ENCODE peak calls at places on chromosomes 3 and 15, in six cellular contexts. One of them, this sample, is unnamed. For H3K9me3, the result is how much of the 10 kb centered on the place peaks cover.

GRCh38 chr3:50170689-50171088 is 15.6 kb downstream of the SEMA3F start:
- DNase-seq in right atrium auricular region: peak
- DNase-seq in right cardiac atrium: peak
- DNase-seq in A549: no peak
- DNase-seq in AG04450: peak
- DNase-seq in left lung: peak
- DNase-seq in this sample: no peak

GRCh38 chr3:185820973-185821758 is 3.7 kb downstream of the IGF2BP2 start:
- DNase-seq in right atrium auricular region: no peak
- DNase-seq in right cardiac atrium: no peak
- DNase-seq in A549: peak
- DNase-seq in AG04450: peak
- DNase-seq in left lung: no peak
- DNase-seq in this sample: no peak

GRCh38 chr3:40639006-40639405 is 114.2 kb downstream of the ZNF621 start:
- DNase-seq in right atrium auricular region: no peak
- DNase-seq in right cardiac atrium: no peak
- DNase-seq in A549: no peak
- DNase-seq in AG04450: no peak
- DNase-seq in left lung: no peak
- DNase-seq in this sample: no peak

GRCh38 chr3:196169836-196170240 is 41.4 kb downstream of the ZDHHC19 start:
- DNase-seq in right atrium auricular region: no peak
- DNase-seq in right cardiac atrium: no peak
- DNase-seq in A549: no peak
- DNase-seq in AG04450: no peak
- DNase-seq in left lung: peak
- DNase-seq in this sample: no peak

GRCh38 chr3:107752202-107752990 is 229.6 kb downstream of the BBX start:
- DNase-seq in right atrium auricular region: no peak
- DNase-seq in right cardiac atrium: no peak
- DNase-seq in A549: no peak
- DNase-seq in AG04450: no peak
- DNase-seq in left lung: no peak
- DNase-seq in this sample: no peak

GRCh38 chr3:193826126-193826795 is 233.3 kb downstream of the OPA1 start:
- DNase-seq in right atrium auricular region: peak
- DNase-seq in right cardiac atrium: no peak
- DNase-seq in A549: no peak
- DNase-seq in AG04450: peak
- DNase-seq in left lung: no peak
- DNase-seq in this sample: no peak

GRCh38 chr3:88713233-88713691 is 394.2 kb upstream of the EPHA3 start:
- DNase-seq in right atrium auricular region: no peak
- DNase-seq in right cardiac atrium: no peak
- DNase-seq in A549: no peak
- DNase-seq in AG04450: no peak
- DNase-seq in left lung: no peak
- DNase-seq in this sample: no peak

GRCh38 chr3:192943384-192943783 is 25.7 kb upstream of the MB21D2 start:
- DNase-seq in right atrium auricular region: no peak
- DNase-seq in right cardiac atrium: no peak
- DNase-seq in A549: no peak
- DNase-seq in AG04450: no peak
- DNase-seq in left lung: no peak
- DNase-seq in this sample: no peak

GRCh38 chr3:14206548-14207177 is 28.0 kb downstream of the LSM3 start:
- DNase-seq in right atrium auricular region: no peak
- DNase-seq in right cardiac atrium: no peak
- DNase-seq in A549: no peak
- DNase-seq in AG04450: no peak
- DNase-seq in left lung: no peak
- DNase-seq in this sample: no peak

GRCh38 chr15:101651753-101652097 is 456 bp downstream of the TM2D3 start:
- DNase-seq in right atrium auricular region: no peak
- DNase-seq in right cardiac atrium: no peak
- DNase-seq in A549: peak
- DNase-seq in AG04450: no peak
- DNase-seq in left lung: peak
- DNase-seq in this sample: no peak

GRCh38 chr3:136074546-136074945 is 109.0 kb downstream of the PPP2R3A start:
- DNase-seq in right atrium auricular region: no peak
- DNase-seq in right cardiac atrium: no peak
- DNase-seq in A549: no peak
- DNase-seq in AG04450: no peak
- DNase-seq in left lung: no peak
- DNase-seq in this sample: no peak

GRCh38 chr3:128546646-128547045 is 53.6 kb upstream of the GATA2 start:
- DNase-seq in right atrium auricular region: peak
- DNase-seq in right cardiac atrium: no peak
- DNase-seq in A549: no peak
- DNase-seq in AG04450: no peak
- DNase-seq in left lung: no peak
- DNase-seq in this sample: no peak

GRCh38 chr15:70379938-70380337 is 282.2 kb upstream of the TLE3 start:
- DNase-seq in right atrium auricular region: peak
- DNase-seq in right cardiac atrium: no peak
- DNase-seq in A549: no peak
- DNase-seq in AG04450: no peak
- DNase-seq in left lung: no peak
- DNase-seq in this sample: no peak

GRCh38 chr15:79527821-79528220 is 95.7 kb downstream of the MINAR1 start:
- DNase-seq in right atrium auricular region: no peak
- DNase-seq in right cardiac atrium: no peak
- DNase-seq in A549: no peak
- DNase-seq in AG04450: no peak
- DNase-seq in left lung: no peak
- DNase-seq in this sample: no peak

GRCh38 chr15:70870066-70870465 is 16.1 kb upstream of the LARP6 start:
- DNase-seq in right atrium auricular region: no peak
- DNase-seq in right cardiac atrium: no peak
- DNase-seq in A549: no peak
- DNase-seq in AG04450: no peak
- DNase-seq in left lung: no peak
- DNase-seq in this sample: no peak

GRCh38 chr15:66782785-66783184 is 80.7 kb downstream of the SMAD6 start:
- DNase-seq in right atrium auricular region: no peak
- DNase-seq in right cardiac atrium: no peak
- DNase-seq in A549: no peak
- DNase-seq in AG04450: no peak
- DNase-seq in left lung: no peak
- DNase-seq in this sample: no peak

GRCh38 chr3:106957021-106957420 is 420.2 kb upstream of the CCDC54 start:
- DNase-seq in right atrium auricular region: no peak
- DNase-seq in right cardiac atrium: no peak
- DNase-seq in A549: no peak
- DNase-seq in AG04450: peak
- DNase-seq in left lung: no peak
- DNase-seq in this sample: no peak

GRCh38 chr3:133670525-133670995 is 8.8 kb upstream of the TOPBP1 start:
- DNase-seq in right atrium auricular region: no peak
- DNase-seq in right cardiac atrium: no peak
- DNase-seq in A549: no peak
- DNase-seq in AG04450: no peak
- DNase-seq in left lung: no peak
- DNase-seq in this sample: no peak

GRCh38 chr3:85835857-85836470 is 877.2 kb downstream of the CADM2 start:
- DNase-seq in right atrium auricular region: no peak
- DNase-seq in right cardiac atrium: no peak
- DNase-seq in A549: no peak
- DNase-seq in AG04450: no peak
- DNase-seq in left lung: no peak
- DNase-seq in this sample: no peak

GRCh38 chr3:101133638-101134037 is 140.4 kb upstream of the ABI3BP start:
- DNase-seq in right atrium auricular region: no peak
- DNase-seq in right cardiac atrium: no peak
- DNase-seq in A549: no peak
- DNase-seq in AG04450: no peak
- DNase-seq in left lung: no peak
- DNase-seq in this sample: no peak

GRCh38 chr15:57403532-57403931 is 27.2 kb downstream of the CGNL1 start:
- DNase-seq in right atrium auricular region: no peak
- DNase-seq in right cardiac atrium: no peak
- DNase-seq in A549: no peak
- DNase-seq in AG04450: no peak
- DNase-seq in left lung: no peak
- DNase-seq in this sample: no peak

GRCh38 chr3:167723872-167724271 is 10.8 kb downstream of the PDCD10 start:
- DNase-seq in right atrium auricular region: no peak
- DNase-seq in right cardiac atrium: no peak
- DNase-seq in A549: no peak
- DNase-seq in AG04450: no peak
- DNase-seq in left lung: no peak
- DNase-seq in this sample: no peak

GRCh38 chr3:167723025-167723512 is 11.6 kb downstream of the PDCD10 start:
- DNase-seq in right atrium auricular region: no peak
- DNase-seq in right cardiac atrium: no peak
- DNase-seq in A549: no peak
- DNase-seq in AG04450: no peak
- DNase-seq in left lung: no peak
- DNase-seq in this sample: no peak

GRCh38 chr3:167714871-167715270 is 19.8 kb downstream of the PDCD10 start:
- DNase-seq in right atrium auricular region: no peak
- DNase-seq in right cardiac atrium: no peak
- DNase-seq in A549: no peak
- DNase-seq in AG04450: no peak
- DNase-seq in left lung: no peak
- DNase-seq in this sample: no peak

GRCh38 chr3:167716920-167717319 is 17.8 kb downstream of the PDCD10 start:
- DNase-seq in right atrium auricular region: no peak
- DNase-seq in right cardiac atrium: no peak
- DNase-seq in A549: no peak
- DNase-seq in AG04450: no peak
- DNase-seq in left lung: no peak
- DNase-seq in this sample: no peak

GRCh38 chr3:167718582-167718981 is 16.1 kb downstream of the PDCD10 start:
- DNase-seq in right atrium auricular region: no peak
- DNase-seq in right cardiac atrium: no peak
- DNase-seq in A549: no peak
- DNase-seq in AG04450: no peak
- DNase-seq in left lung: no peak
- DNase-seq in this sample: no peak
- H3K9me3 ChIP-seq in right atrium auricular region: under half
- H3K9me3 ChIP-seq in right cardiac atrium: under half
- H3K9me3 ChIP-seq in A549: under half
- H3K9me3 ChIP-seq in AG04450: under half
- H3K9me3 ChIP-seq in left lung: under half
- H3K9me3 ChIP-seq in this sample: under half

GRCh38 chr3:198097048-198097447 is 137.0 kb downstream of the LMLN start:
- DNase-seq in right atrium auricular region: no peak
- DNase-seq in right cardiac atrium: no peak
- DNase-seq in A549: no peak
- DNase-seq in AG04450: no peak
- DNase-seq in left lung: no peak
- DNase-seq in this sample: no peak

GRCh38 chr3:198092276-198092675 is 132.3 kb downstream of the LMLN start:
- DNase-seq in right atrium auricular region: no peak
- DNase-seq in right cardiac atrium: no peak
- DNase-seq in A549: no peak
- DNase-seq in AG04450: no peak
- DNase-seq in left lung: no peak
- DNase-seq in this sample: no peak

GRCh38 chr3:198090795-198091194 is 130.8 kb downstream of the LMLN start:
- DNase-seq in right atrium auricular region: no peak
- DNase-seq in right cardiac atrium: no peak
- DNase-seq in A549: no peak
- DNase-seq in AG04450: no peak
- DNase-seq in left lung: no peak
- DNase-seq in this sample: no peak

GRCh38 chr3:198093082-198093679 is 133.2 kb downstream of the LMLN start:
- DNase-seq in right atrium auricular region: no peak
- DNase-seq in right cardiac atrium: no peak
- DNase-seq in A549: no peak
- DNase-seq in AG04450: no peak
- DNase-seq in left lung: no peak
- DNase-seq in this sample: no peak

DNA sequence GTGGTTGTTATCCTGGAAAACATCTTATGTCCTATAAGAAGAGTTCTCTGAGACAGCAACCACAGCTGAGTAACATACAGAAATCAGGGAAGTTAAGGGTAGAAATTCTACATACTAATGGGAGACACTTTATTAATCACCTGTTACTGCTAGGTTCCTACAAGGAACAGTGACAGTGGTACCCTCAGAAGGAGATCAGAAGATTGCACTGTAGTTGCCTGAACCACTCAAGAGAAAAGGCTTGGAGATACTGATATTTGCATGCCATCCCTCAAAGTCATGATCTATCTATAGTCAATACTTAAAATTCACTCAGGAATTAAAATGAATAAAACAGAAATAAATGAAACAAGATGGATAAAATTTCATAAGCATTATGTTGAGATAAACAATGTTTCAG is 136.0 kb downstream of the LMLN start:
- DNase-seq in right atrium auricular region: no peak
- DNase-seq in right cardiac atrium: no peak
- DNase-seq in A549: no peak
- DNase-seq in AG04450: no peak
- DNase-seq in left lung: no peak
- DNase-seq in this sample: no peak
- H3K9me3 ChIP-seq in right atrium auricular region: under half
- H3K9me3 ChIP-seq in right cardiac atrium: under half
- H3K9me3 ChIP-seq in A549: under half
- H3K9me3 ChIP-seq in AG04450: under half
- H3K9me3 ChIP-seq in left lung: under half
- H3K9me3 ChIP-seq in this sample: under half

DNA sequence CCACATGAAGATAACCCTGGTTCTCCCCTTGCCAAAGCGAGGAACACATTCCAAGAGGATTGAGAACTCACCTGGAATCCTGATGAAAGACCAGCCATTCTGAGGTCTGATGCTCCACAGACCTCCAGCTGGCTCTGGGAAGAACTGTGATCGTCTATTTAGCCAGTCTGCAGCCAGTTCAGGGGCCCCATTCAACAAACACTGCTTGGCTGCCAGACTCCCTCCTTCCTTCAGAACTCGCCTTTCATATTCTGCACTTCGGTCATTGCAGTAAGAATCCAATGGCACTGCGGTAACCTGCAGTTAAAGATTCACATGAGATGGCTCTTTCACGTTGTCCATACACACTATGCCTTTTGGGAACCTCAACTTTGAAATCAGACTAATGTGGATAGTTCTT is 67.6 kb downstream of the CHAC1 start:
- DNase-seq in right atrium auricular region: no peak
- DNase-seq in right cardiac atrium: no peak
- DNase-seq in A549: no peak
- DNase-seq in AG04450: no peak
- DNase-seq in left lung: no peak
- DNase-seq in this sample: no peak
- H3K9me3 ChIP-seq in right atrium auricular region: under half
- H3K9me3 ChIP-seq in right cardiac atrium: under half
- H3K9me3 ChIP-seq in A549: under half
- H3K9me3 ChIP-seq in AG04450: under half
- H3K9me3 ChIP-seq in left lung: under half
- H3K9me3 ChIP-seq in this sample: under half

DNA sequence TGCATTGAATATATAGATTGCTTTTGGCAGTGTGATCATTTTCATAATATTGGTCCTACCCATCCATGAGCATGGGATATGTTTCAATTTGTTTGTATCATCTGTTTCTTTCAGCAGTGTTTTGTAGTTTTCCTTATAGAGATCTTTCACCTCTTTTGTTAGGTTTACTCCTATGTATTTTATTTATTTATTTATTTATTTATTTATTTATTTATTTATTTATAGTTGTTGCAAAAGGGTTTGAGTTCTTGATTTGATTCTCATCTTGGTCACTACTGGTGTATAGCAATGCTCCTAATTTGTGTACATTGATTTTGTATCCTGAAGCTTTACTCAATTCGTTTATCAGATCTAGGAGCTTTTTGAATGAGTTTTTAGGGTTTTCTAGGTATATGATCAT is 478.2 kb downstream of the UNC13C start:
- DNase-seq in right atrium auricular region: no peak
- DNase-seq in right cardiac atrium: no peak
- DNase-seq in A549: no peak
- DNase-seq in AG04450: no peak
- DNase-seq in left lung: no peak
- DNase-seq in this sample: no peak
- H3K9me3 ChIP-seq in right atrium auricular region: under half
- H3K9me3 ChIP-seq in right cardiac atrium: under half
- H3K9me3 ChIP-seq in A549: under half
- H3K9me3 ChIP-seq in AG04450: under half
- H3K9me3 ChIP-seq in left lung: under half
- H3K9me3 ChIP-seq in this sample: under half

This sample was measured in T-helper 17 cell.